ENCODE peak calls at places on chromosomes 12 and 14, in four cellular contexts. Y is H1, T is K562, F is GM12878. B is an unnamed sample.

GRCh38 chr12:130435331-130435730 is 97.6 kb downstream of the PIWIL1 start:
- DNase-seq in F (no peak), T (no peak), Y (no peak), B (no peak)

GRCh38 chr12:52171950-52172512 is 19.8 kb downstream of the KRT80 start:
- DNase-seq in F (no peak), Y (no peak), T (peak), B (peak)

GRCh38 chr12:54159140-54159539 is 29.6 kb downstream of the SMUG1 start:
- DNase-seq in T (peak), Y (peak), F (peak), B (no peak)

GRCh38 chr12:64999157-64999425 is 122.0 kb downstream of the WIF1 start:
- DNase-seq in F (no peak), T (no peak), Y (no peak), B (no peak)

GRCh38 chr12:131164096-131164872 is 210.6 kb downstream of the ADGRD1 start:
- DNase-seq in T (peak), F (no peak), Y (no peak), B (no peak)

GRCh38 chr12:73308747-73309146 is 1036.6 kb downstream of the TRHDE start:
- DNase-seq in F (no peak), Y (no peak), T (no peak), B (no peak)

GRCh38 chr14:25833341-25834121 is 764.3 kb downstream of the NOVA1 start:
- DNase-seq in T (no peak), F (no peak), Y (no peak), B (no peak)

GRCh38 chr12:125683748-125684381 is 618.6 kb downstream of the AACS start:
- DNase-seq in F (no peak), Y (peak), T (no peak), B (no peak)

GRCh38 chr12:121580959-121581680 is at the start of gene KDM2B:
- DNase-seq in Y (no peak), T (peak), F (no peak), B (peak)

GRCh38 chr12:62482769-62483168 is 16.1 kb downstream of the MON2 start:
- DNase-seq in F (no peak), Y (no peak), T (no peak), B (no peak)

GRCh38 chr14:57869530-57870088 is 3.7 kb upstream of the SLC35F4 start:
- DNase-seq in F (no peak), T (no peak), Y (no peak), B (no peak)

GRCh38 chr12:125453751-125454150 is 388.5 kb downstream of the AACS start:
- DNase-seq in Y (no peak), F (no peak), T (no peak), B (no peak)

GRCh38 chr14:52356025-52356424 is 41.9 kb downstream of the PTGER2 start:
- DNase-seq in T (no peak), F (no peak), Y (no peak), B (peak)

GRCh38 chr12:75592638-75593335 is 81.4 kb upstream of the KRR1 start:
- DNase-seq in Y (no peak), T (no peak), F (no peak), B (no peak)

GRCh38 chr12:120470150-120470817 is 736 bp upstream of the SRSF9 start:
- DNase-seq in T (no peak), Y (no peak), F (no peak), B (peak)

GRCh38 chr14:74083784-74084276 is 423 bp downstream of the ALDH6A1 start:
- DNase-seq in F (no peak), Y (no peak), T (no peak), B (no peak)

GRCh38 chr12:50117057-50117622 is 5.1 kb downstream of the COX14 start:
- DNase-seq in Y (no peak), F (no peak), T (no peak), B (no peak)

GRCh38 chr12:50174971-50175715 is 8.0 kb upstream of the CERS5 start:
- DNase-seq in T (peak), Y (no peak), F (no peak), B (peak)

DNA sequence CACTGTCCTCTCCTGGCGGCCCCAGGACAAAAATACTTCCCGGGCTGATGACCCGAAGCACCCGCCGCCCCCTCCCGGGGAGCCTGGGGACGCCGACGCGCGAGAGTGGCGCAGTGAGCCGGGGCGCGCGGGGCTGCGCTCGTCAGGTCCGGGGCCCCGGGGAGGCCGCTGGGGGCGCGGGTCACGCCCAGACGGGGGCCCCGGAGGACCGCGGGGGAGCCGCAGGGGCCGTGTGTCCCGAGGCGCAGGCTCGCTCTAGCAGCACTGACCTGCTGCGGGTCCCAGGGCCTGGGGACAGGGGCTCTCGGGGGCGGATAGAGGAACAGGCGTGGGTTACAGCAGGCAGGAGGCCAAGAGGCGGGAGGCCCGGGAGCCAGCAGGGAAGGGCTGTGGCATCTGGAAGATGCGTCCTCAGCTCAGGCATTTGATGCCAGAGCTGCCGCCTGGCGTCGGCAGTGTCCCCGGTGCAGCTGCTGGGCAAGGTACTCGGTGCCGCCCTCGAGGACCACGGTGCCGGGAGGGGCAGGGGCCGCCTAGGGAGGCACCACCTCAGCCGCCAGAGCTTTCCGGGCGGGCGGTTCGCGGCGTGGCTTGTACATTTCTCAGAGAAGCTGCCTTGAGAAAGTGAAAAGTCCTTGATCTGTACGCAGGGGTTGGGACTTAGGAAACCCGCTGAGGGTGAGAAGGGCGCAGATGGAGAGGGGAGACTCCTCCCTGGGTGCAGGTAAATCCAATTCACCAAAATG is 1.2 kb downstream of the WNT5B start:
- DNase-seq in Y (no peak), T (no peak), F (no peak), B (no peak)
- TF ChIP-seq RFX5 in Y (no peak), T (no peak), F (no peak), B (no peak)

DNA sequence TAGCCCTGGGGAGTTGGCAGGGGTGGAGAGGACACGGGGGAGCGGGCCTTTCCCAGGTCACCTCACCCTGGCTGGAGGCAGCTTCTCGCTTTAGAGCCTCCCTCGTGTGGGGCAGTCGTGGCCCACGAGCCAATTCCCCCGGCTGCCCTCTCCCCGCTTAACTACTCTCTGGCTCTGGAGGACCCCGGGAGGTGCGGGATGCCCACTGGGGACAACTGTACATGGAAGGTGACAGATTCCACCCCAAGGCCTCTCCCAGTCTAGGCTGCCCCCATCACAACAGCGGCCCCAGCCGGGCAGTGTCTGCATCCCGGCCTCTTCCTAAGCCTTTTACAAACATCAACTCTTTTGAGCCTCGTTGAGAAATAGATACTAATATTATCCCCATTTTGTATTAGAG is 78.1 kb downstream of the KIF26A start:
- DNase-seq in Y (no peak), F (no peak), T (no peak), B (no peak)
- TF ChIP-seq CHD1 in Y (no peak), F (no peak), T (no peak), B (no peak)

GRCh38 chr12:7758346-7758745 is 6.7 kb upstream of the NANOGNB start:
- DNase-seq in T (no peak), Y (peak), F (no peak), B (no peak)
- H3K4me3 ChIP-seq in T (no peak), Y (no peak), F (no peak), B (no peak)

GRCh38 chr14:64683264-64683663 is 21.0 kb upstream of the PLEKHG3 start:
- DNase-seq in T (no peak), Y (no peak), F (no peak), B (no peak)

GRCh38 chr14:64684091-64684490 is 20.1 kb upstream of the PLEKHG3 start:
- DNase-seq in F (no peak), T (no peak), Y (no peak), B (peak)

GRCh38 chr14:64688028-64688427 is 16.2 kb upstream of the PLEKHG3 start:
- DNase-seq in Y (no peak), T (no peak), F (no peak), B (no peak)

GRCh38 chr14:64686216-64686615 is 18.0 kb upstream of the PLEKHG3 start:
- DNase-seq in T (no peak), Y (no peak), F (no peak), B (no peak)

GRCh38 chr14:64685364-64686130 is 18.7 kb upstream of the PLEKHG3 start:
- DNase-seq in T (no peak), Y (no peak), F (no peak), B (no peak)
- TF ChIP-seq RFX5 in T (no peak), Y (no peak), F (no peak), B (no peak)

GRCh38 chr12:46361667-46362034 is 10.9 kb downstream of the SLC38A2 start:
- DNase-seq in F (no peak), T (no peak), Y (no peak), B (no peak)
- TF ChIP-seq CHD1 in F (no peak), T (no peak), Y (no peak), B (no peak)

GRCh38 chr14:64196668-64197411 is 97.3 kb downstream of the ESR2 start:
- DNase-seq in F (no peak), Y (no peak), T (no peak), B (peak)

GRCh38 chr14:64194404-64194803 is 99.8 kb downstream of the ESR2 start:
- DNase-seq in F (no peak), Y (no peak), T (no peak), B (no peak)

GRCh38 chr14:64195194-64195593 is 99.0 kb downstream of the ESR2 start:
- DNase-seq in T (no peak), F (peak), Y (no peak), B (peak)

GRCh38 chr14:64198021-64198420 is 96.2 kb downstream of the ESR2 start:
- DNase-seq in F (no peak), Y (no peak), T (no peak), B (no peak)

DNA sequence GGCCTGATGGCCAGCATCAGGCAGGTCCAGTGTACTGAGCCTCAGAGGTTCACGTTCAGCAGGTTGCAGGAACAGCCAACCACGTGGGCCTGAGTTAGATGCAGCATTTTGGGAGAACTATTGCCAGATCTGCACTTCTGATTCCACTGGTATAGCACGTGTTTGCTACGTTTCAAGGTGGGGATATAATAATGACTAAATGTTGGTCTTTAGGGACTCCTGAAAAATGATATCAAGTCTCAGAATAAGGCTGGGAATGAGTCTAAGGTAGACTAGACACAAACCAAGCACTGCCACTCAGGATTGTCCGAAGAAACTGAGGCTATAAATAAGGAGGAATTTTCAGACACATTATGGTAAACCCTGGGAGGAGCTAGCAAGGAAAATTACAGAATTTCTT is 98.1 kb downstream of the ESR2 start:
- DNase-seq in T (no peak), F (no peak), Y (no peak), B (no peak)
- H3K4me3 ChIP-seq in T (no peak), F (no peak), Y (no peak), B (no peak)

GRCh38 chr12:88416786-88417185 is 163.5 kb downstream of the KITLG start:
- DNase-seq in F (no peak), Y (no peak), T (no peak), B (no peak)

GRCh38 chr12:88418856-88419497 is 161.3 kb downstream of the KITLG start:
- DNase-seq in F (no peak), T (no peak), Y (no peak), B (peak)

GRCh38 chr12:88417531-88417930 is 162.7 kb downstream of the KITLG start:
- DNase-seq in F (no peak), T (no peak), Y (no peak), B (no peak)

GRCh38 chr12:88419794-88420193 is 160.5 kb downstream of the KITLG start:
- DNase-seq in F (no peak), Y (no peak), T (no peak), B (peak)

DNA sequence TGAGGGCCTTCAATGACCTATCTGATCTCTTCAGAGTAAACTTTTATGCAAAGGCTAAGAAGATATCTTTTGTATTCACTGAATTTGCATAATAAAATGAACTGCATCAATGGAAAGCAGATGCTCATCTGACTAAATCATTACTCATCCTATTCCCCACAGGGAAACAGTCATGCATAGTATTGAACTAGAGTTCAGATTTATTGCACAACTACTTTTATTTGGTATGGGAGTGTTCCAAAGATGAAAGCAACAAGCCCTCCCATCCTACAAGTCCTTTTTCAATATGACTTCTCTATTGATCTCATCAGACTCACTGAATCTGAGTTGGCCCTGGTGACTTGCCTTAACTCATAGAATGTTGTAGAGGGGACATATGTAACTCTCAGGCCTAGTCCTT is 159.8 kb downstream of the KITLG start:
- DNase-seq in T (no peak), Y (no peak), F (no peak), B (peak)
- TF ChIP-seq RFX5 in T (no peak), Y (no peak), F (no peak), B (no peak)

DNA sequence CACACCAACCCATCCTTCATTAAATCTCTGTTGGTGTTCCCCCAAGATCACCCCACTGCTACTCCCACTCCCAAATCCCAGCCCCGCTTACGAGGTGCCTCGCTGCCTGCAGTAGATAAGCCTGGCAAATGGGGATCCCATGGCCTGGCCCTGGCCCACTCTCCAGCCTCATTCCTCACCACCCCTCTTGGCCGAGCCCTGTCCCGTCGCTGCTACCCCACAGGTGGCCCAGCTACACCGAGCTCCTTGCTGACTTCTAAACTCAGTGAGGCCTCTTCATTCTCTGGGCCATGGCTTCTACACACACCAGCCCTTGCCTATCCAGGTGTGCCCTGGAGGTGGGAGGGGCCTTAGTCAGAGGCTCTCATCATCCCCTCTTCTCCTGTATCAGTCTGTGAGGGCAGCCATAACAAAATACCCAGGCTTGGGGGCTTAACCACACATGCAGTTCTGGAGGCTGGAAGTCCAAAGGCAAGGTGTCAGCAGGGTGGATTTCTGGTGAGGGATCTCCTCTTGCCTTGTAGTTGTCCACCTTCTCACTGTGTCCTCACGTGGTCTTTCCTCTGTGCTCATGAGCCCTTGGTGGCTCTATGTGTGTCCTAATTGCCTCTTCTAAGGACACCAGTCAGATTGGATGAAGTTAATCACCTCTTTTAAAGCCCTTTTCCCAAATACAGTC is 92.8 kb downstream of the PRMT8 start:
- DNase-seq in Y (no peak), F (no peak), T (no peak), B (no peak)
- TF ChIP-seq CHD1 in Y (no peak), F (no peak), T (no peak), B (no peak)

GRCh38 chr12:7304456-7304855 is 584 bp downstream of the ACSM4 start:
- DNase-seq in F (no peak), T (no peak), Y (no peak), B (no peak)
- H3K4me3 ChIP-seq in F (no peak), T (no peak), Y (no peak), B (no peak)

GRCh38 chr12:26786491-26787124 is 46.4 kb downstream of the ITPR2 start:
- DNase-seq in Y (no peak), T (no peak), F (no peak), B (peak)
- TF ChIP-seq RFX5 in Y (no peak), T (no peak), F (no peak), B (no peak)

B was measured in IMR-90.